ENCODE peak calls at places on chromosomes 6 and 20, in five cellular contexts. One of them, this sample, is unnamed.

GRCh38 chr6:121201108-121201507 is 133.2 kb downstream of the TBC1D32 start:
- DNase-seq in endothelial cell of umbilical vein: no peak
- DNase-seq in GM12878: no peak
- DNase-seq in K562: no peak
- DNase-seq in H1: no peak
- DNase-seq in this sample: peak

GRCh38 chr6:17492350-17492749 is 99.0 kb downstream of the CAP2 start:
- DNase-seq in GM12878: no peak
- DNase-seq in K562: no peak
- DNase-seq in H1: no peak
- DNase-seq in endothelial cell of umbilical vein: peak
- DNase-seq in this sample: no peak

GRCh38 chr6:45677381-45677992 is 299.8 kb upstream of the SUPT3H start:
- DNase-seq in GM12878: peak
- DNase-seq in H1: no peak
- DNase-seq in endothelial cell of umbilical vein: peak
- DNase-seq in K562: no peak
- DNase-seq in this sample: no peak

GRCh38 chr6:169722362-169723199 is 1.7 kb downstream of the PHF10 start:
- DNase-seq in GM12878: no peak
- DNase-seq in H1: no peak
- DNase-seq in endothelial cell of umbilical vein: peak
- DNase-seq in K562: no peak
- DNase-seq in this sample: peak

GRCh38 chr6:169723991-169724553 is at the start of gene PHF10:
- DNase-seq in endothelial cell of umbilical vein: no peak
- DNase-seq in GM12878: no peak
- DNase-seq in K562: peak
- DNase-seq in H1: no peak
- DNase-seq in this sample: peak

GRCh38 chr6:23537828-23538227 is 588.2 kb upstream of the NRSN1 start:
- DNase-seq in endothelial cell of umbilical vein: no peak
- DNase-seq in H1: no peak
- DNase-seq in GM12878: no peak
- DNase-seq in K562: no peak
- DNase-seq in this sample: no peak

GRCh38 chr6:7591770-7592169 is 1.8 kb downstream of the SNRNP48 start:
- DNase-seq in endothelial cell of umbilical vein: no peak
- DNase-seq in H1: no peak
- DNase-seq in GM12878: no peak
- DNase-seq in K562: no peak
- DNase-seq in this sample: no peak

GRCh38 chr20:53711333-53712211 is 117.9 kb upstream of the ZNF217 start:
- DNase-seq in H1: no peak
- DNase-seq in endothelial cell of umbilical vein: no peak
- DNase-seq in GM12878: no peak
- DNase-seq in K562: no peak
- DNase-seq in this sample: peak

GRCh38 chr6:90106449-90106848 is 190.2 kb downstream of the BACH2 start:
- DNase-seq in K562: no peak
- DNase-seq in endothelial cell of umbilical vein: no peak
- DNase-seq in H1: no peak
- DNase-seq in GM12878: no peak
- DNase-seq in this sample: no peak

GRCh38 chr6:79170915-79171314 is 63.6 kb downstream of the HMGN3 start:
- DNase-seq in endothelial cell of umbilical vein: peak
- DNase-seq in GM12878: no peak
- DNase-seq in K562: no peak
- DNase-seq in H1: no peak
- DNase-seq in this sample: no peak

GRCh38 chr20:51763965-51764602 is 4.1 kb downstream of the ATP9A start:
- DNase-seq in endothelial cell of umbilical vein: no peak
- DNase-seq in K562: no peak
- DNase-seq in H1: no peak
- DNase-seq in GM12878: no peak
- DNase-seq in this sample: peak

GRCh38 chr20:4795394-4795793 is 73.7 kb downstream of the PRND start:
- DNase-seq in GM12878: no peak
- DNase-seq in K562: peak
- DNase-seq in H1: no peak
- DNase-seq in endothelial cell of umbilical vein: peak
- DNase-seq in this sample: peak

GRCh38 chr20:6506906-6507305 is 260.6 kb upstream of the BMP2 start:
- DNase-seq in GM12878: no peak
- DNase-seq in K562: no peak
- DNase-seq in H1: no peak
- DNase-seq in endothelial cell of umbilical vein: no peak
- DNase-seq in this sample: no peak

GRCh38 chr6:168326294-168327261 is 7.0 kb upstream of the DACT2 start:
- DNase-seq in H1: no peak
- DNase-seq in endothelial cell of umbilical vein: peak
- DNase-seq in GM12878: no peak
- DNase-seq in K562: no peak
- DNase-seq in this sample: peak

GRCh38 chr20:33697129-33697528 is 10.9 kb upstream of the E2F1 start:
- DNase-seq in H1: no peak
- DNase-seq in GM12878: no peak
- DNase-seq in endothelial cell of umbilical vein: no peak
- DNase-seq in K562: no peak
- DNase-seq in this sample: no peak

GRCh38 chr6:159969921-159970320 is 1.0 kb downstream of the IGF2R start:
- DNase-seq in H1: no peak
- DNase-seq in endothelial cell of umbilical vein: peak
- DNase-seq in GM12878: no peak
- DNase-seq in K562: peak
- DNase-seq in this sample: peak

GRCh38 chr6:3849681-3850450 is 693 bp downstream of the FAM50B start:
- DNase-seq in endothelial cell of umbilical vein: peak
- DNase-seq in GM12878: no peak
- DNase-seq in H1: no peak
- DNase-seq in K562: no peak
- DNase-seq in this sample: peak

GRCh38 chr6:170205534-170206316 is 85.2 kb downstream of the DLL1 start:
- DNase-seq in GM12878: no peak
- DNase-seq in endothelial cell of umbilical vein: no peak
- DNase-seq in H1: no peak
- DNase-seq in K562: no peak
- DNase-seq in this sample: no peak

GRCh38 chr6:41785689-41786450 is 1.6 kb upstream of the TOMM6 start:
- DNase-seq in K562: no peak
- DNase-seq in GM12878: no peak
- DNase-seq in endothelial cell of umbilical vein: no peak
- DNase-seq in H1: no peak
- DNase-seq in this sample: peak

GRCh38 chr6:47229255-47229654 is 80.5 kb downstream of the TNFRSF21 start:
- DNase-seq in endothelial cell of umbilical vein: no peak
- DNase-seq in GM12878: no peak
- DNase-seq in K562: no peak
- DNase-seq in H1: no peak
- DNase-seq in this sample: peak

GRCh38 chr20:48193626-48194025 is 408.3 kb upstream of the SULF2 start:
- DNase-seq in endothelial cell of umbilical vein: no peak
- DNase-seq in GM12878: no peak
- DNase-seq in K562: no peak
- DNase-seq in H1: no peak
- DNase-seq in this sample: no peak

GRCh38 chr6:121482004-121482693 is 46.7 kb downstream of the GJA1 start:
- DNase-seq in endothelial cell of umbilical vein: peak
- DNase-seq in H1: no peak
- DNase-seq in GM12878: no peak
- DNase-seq in K562: no peak
- DNase-seq in this sample: no peak

GRCh38 chr6:52012582-52012981 is 74.8 kb downstream of the PKHD1 start:
- DNase-seq in H1: no peak
- DNase-seq in endothelial cell of umbilical vein: no peak
- DNase-seq in K562: no peak
- DNase-seq in GM12878: no peak
- DNase-seq in this sample: no peak

GRCh38 chr6:28380381-28380780 is 19.2 kb downstream of the ZSCAN12 start:
- DNase-seq in endothelial cell of umbilical vein: no peak
- DNase-seq in K562: no peak
- DNase-seq in GM12878: no peak
- DNase-seq in H1: no peak
- DNase-seq in this sample: no peak
- H3K4me2 ChIP-seq in endothelial cell of umbilical vein: no peak
- H3K4me2 ChIP-seq in K562: no peak
- H3K4me2 ChIP-seq in GM12878: no peak
- H3K4me2 ChIP-seq in H1: no peak
- H3K4me2 ChIP-seq in this sample: no peak

GRCh38 chr6:35259946-35260626 is 551 bp downstream of the ZNF76 start:
- DNase-seq in H1: peak
- DNase-seq in endothelial cell of umbilical vein: no peak
- DNase-seq in K562: peak
- DNase-seq in GM12878: peak
- DNase-seq in this sample: peak

GRCh38 chr6:35258336-35258735 is 1.2 kb upstream of the ZNF76 start:
- DNase-seq in endothelial cell of umbilical vein: no peak
- DNase-seq in H1: no peak
- DNase-seq in K562: no peak
- DNase-seq in GM12878: no peak
- DNase-seq in this sample: no peak

GRCh38 chr6:35258858-35259193 is 709 bp upstream of the ZNF76 start:
- DNase-seq in GM12878: no peak
- DNase-seq in endothelial cell of umbilical vein: no peak
- DNase-seq in H1: no peak
- DNase-seq in K562: peak
- DNase-seq in this sample: peak

GRCh38 chr6:35260642-35261570 is 1.4 kb downstream of the ZNF76 start:
- DNase-seq in endothelial cell of umbilical vein: no peak
- DNase-seq in K562: no peak
- DNase-seq in GM12878: no peak
- DNase-seq in H1: no peak
- DNase-seq in this sample: no peak

DNA sequence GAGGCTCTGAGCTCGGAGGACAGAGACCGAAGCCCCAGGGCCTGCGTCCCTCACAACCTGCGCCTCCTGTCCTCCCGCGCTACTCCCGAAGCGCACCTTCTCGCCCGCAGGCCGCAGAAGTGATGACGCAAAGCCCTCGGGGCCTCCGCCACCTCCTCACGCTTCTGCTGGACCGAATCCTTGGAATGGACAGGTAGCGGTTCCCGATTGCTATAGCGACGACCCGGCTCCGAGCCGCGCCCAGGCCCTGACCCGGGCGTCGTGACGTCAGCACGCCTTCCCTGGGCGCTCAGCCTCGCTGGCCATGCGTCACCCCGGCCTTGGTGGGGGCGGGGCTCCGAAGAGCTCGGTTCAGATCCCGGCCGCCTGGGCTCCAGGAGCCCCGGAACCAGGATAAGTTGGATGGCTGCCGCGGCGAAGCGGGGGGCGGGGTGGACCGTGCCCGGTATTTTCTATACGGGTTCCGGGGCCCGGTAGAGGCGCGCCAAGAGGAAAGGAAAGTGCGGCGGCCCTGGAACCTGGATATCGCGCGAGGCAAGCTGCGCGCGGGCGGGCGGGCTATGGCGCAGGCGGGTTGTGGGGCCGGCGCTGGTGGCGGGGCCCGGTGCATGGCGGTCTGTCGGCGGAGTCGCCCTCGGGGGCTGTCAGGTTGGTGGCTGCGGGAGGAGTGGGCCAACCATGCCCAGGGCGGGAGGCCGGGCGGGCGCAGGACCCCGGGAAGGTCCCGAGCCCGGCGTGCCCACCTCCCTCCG is at the start of gene ZNF76:
- DNase-seq in GM12878: peak
- DNase-seq in endothelial cell of umbilical vein: peak
- DNase-seq in K562: peak
- DNase-seq in H1: peak
- DNase-seq in this sample: peak
- TF ChIP-seq POLR2AphosphoS5 in GM12878: peak
- TF ChIP-seq POLR2AphosphoS5 in endothelial cell of umbilical vein: peak
- TF ChIP-seq POLR2AphosphoS5 in K562: no peak
- TF ChIP-seq POLR2AphosphoS5 in H1: peak
- TF ChIP-seq POLR2AphosphoS5 in this sample: peak

GRCh38 chr6:27088068-27088467 is 159.4 kb upstream of the PRSS16 start:
- DNase-seq in endothelial cell of umbilical vein: no peak
- DNase-seq in K562: no peak
- DNase-seq in GM12878: no peak
- DNase-seq in H1: no peak
- DNase-seq in this sample: no peak

GRCh38 chr6:27091661-27092315 is 155.7 kb upstream of the PRSS16 start:
- DNase-seq in K562: peak
- DNase-seq in H1: peak
- DNase-seq in endothelial cell of umbilical vein: peak
- DNase-seq in GM12878: peak
- DNase-seq in this sample: peak

GRCh38 chr6:27095914-27096313 is 151.6 kb upstream of the PRSS16 start:
- DNase-seq in H1: no peak
- DNase-seq in endothelial cell of umbilical vein: no peak
- DNase-seq in GM12878: no peak
- DNase-seq in K562: no peak
- DNase-seq in this sample: no peak

GRCh38 chr6:27096834-27097511 is 150.5 kb upstream of the PRSS16 start:
- DNase-seq in GM12878: no peak
- DNase-seq in endothelial cell of umbilical vein: peak
- DNase-seq in K562: no peak
- DNase-seq in H1: peak
- DNase-seq in this sample: peak

GRCh38 chr6:27092316-27092692 is 155.2 kb upstream of the PRSS16 start:
- DNase-seq in GM12878: no peak
- DNase-seq in endothelial cell of umbilical vein: no peak
- DNase-seq in H1: no peak
- DNase-seq in K562: no peak
- DNase-seq in this sample: no peak
- H3K4me2 ChIP-seq in GM12878: peak
- H3K4me2 ChIP-seq in endothelial cell of umbilical vein: peak
- H3K4me2 ChIP-seq in H1: peak
- H3K4me2 ChIP-seq in K562: peak
- H3K4me2 ChIP-seq in this sample: peak

GRCh38 chr6:162709431-162709830 is 18.1 kb downstream of the PRKN start:
- DNase-seq in H1: no peak
- DNase-seq in K562: no peak
- DNase-seq in GM12878: no peak
- DNase-seq in endothelial cell of umbilical vein: no peak
- DNase-seq in this sample: no peak

GRCh38 chr6:162711376-162711775 is 16.2 kb downstream of the PRKN start:
- DNase-seq in K562: no peak
- DNase-seq in H1: no peak
- DNase-seq in GM12878: no peak
- DNase-seq in endothelial cell of umbilical vein: no peak
- DNase-seq in this sample: no peak

GRCh38 chr6:162710438-162710837 is 17.1 kb downstream of the PRKN start:
- DNase-seq in K562: no peak
- DNase-seq in endothelial cell of umbilical vein: no peak
- DNase-seq in H1: no peak
- DNase-seq in GM12878: no peak
- DNase-seq in this sample: no peak

GRCh38 chr6:162710936-162711335 is 16.6 kb downstream of the PRKN start:
- DNase-seq in K562: no peak
- DNase-seq in endothelial cell of umbilical vein: no peak
- DNase-seq in H1: no peak
- DNase-seq in GM12878: no peak
- DNase-seq in this sample: no peak

DNA sequence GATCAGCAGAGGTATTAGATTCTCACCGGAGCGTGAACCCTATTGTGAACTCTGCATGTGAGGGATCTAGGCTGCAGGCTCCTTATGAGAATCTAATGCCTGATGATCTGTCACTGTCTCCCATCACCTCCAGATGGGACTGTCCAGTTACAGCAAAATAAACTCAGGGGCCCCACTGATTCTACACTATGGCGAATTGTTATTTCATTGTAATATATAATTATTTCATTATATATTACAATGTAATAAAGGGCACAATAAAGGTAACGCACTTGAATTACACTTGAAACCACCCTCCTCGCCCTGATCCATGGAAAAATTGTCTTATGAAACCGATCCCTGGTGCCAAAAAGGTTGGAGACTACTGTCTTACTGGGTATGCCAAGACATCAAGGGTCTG is 18.6 kb downstream of the PRKN start:
- DNase-seq in GM12878: no peak
- DNase-seq in endothelial cell of umbilical vein: no peak
- DNase-seq in H1: no peak
- DNase-seq in K562: no peak
- DNase-seq in this sample: no peak
- TF ChIP-seq POLR2AphosphoS5 in GM12878: no peak
- TF ChIP-seq POLR2AphosphoS5 in endothelial cell of umbilical vein: no peak
- TF ChIP-seq POLR2AphosphoS5 in H1: no peak
- TF ChIP-seq POLR2AphosphoS5 in K562: no peak
- TF ChIP-seq POLR2AphosphoS5 in this sample: no peak